ENCODE peak calls at places on chromosomes 5 and 9, in four cellular contexts. Q is DND-41, V is tibial artery, S is body of pancreas. G is an unnamed sample. For H3K4me1, the result is how much of the 10 kb centered on the place peaks cover.

GRCh38 chr5:20088361-20088760 is 100.4 kb upstream of the CDH18 start:
- DNase-seq in Q (no peak), V (no peak), S (no peak), G (no peak)

GRCh38 chr5:132677682-132678400 is 4.1 kb downstream of the IL4 start:
- DNase-seq in Q (no peak), V (peak), S (no peak), G (no peak)

GRCh38 chr9:133609311-133610098 is at the start of gene FAM163B:
- DNase-seq in Q (no peak), V (no peak), S (peak), G (no peak)

GRCh38 chr5:16784088-16784487 is 152.0 kb downstream of the MYO10 start:
- DNase-seq in Q (no peak), V (no peak), S (no peak), G (no peak)

GRCh38 chr5:138241688-138242547 is 28.8 kb upstream of the CDC23 start:
- DNase-seq in Q (no peak), V (peak), S (peak), G (no peak)

GRCh38 chr9:71604197-71605063 is 163.9 kb downstream of the CEMIP2 start:
- DNase-seq in Q (peak), V (peak), S (peak), G (peak)

GRCh38 chr5:37886207-37886905 is 46.5 kb upstream of the GDNF start:
- DNase-seq in Q (no peak), V (no peak), S (no peak), G (no peak)

GRCh38 chr5:59785701-59786100 is 107.8 kb downstream of the PDE4D start:
- DNase-seq in Q (no peak), V (no peak), S (no peak), G (no peak)

GRCh38 chr5:38323645-38324295 is 65.4 kb downstream of the EGFLAM start:
- DNase-seq in Q (no peak), V (no peak), S (no peak), G (no peak)

GRCh38 chr5:53569486-53569885 is 9.0 kb downstream of the NDUFS4 start:
- DNase-seq in Q (no peak), V (no peak), S (no peak), G (no peak)

GRCh38 chr9:128204858-128205257 is 1.7 kb downstream of the DNM1 start:
- DNase-seq in Q (no peak), V (no peak), S (no peak), G (no peak)

GRCh38 chr9:128201441-128202369 is 1.5 kb upstream of the DNM1 start:
- DNase-seq in Q (no peak), V (no peak), S (no peak), G (no peak)

GRCh38 chr9:128203842-128204551 is 818 bp downstream of the DNM1 start:
- DNase-seq in Q (peak), V (no peak), S (no peak), G (no peak)

GRCh38 chr9:128203024-128203841 is at the start of gene DNM1:
- DNase-seq in Q (peak), V (peak), S (peak), G (no peak)

GRCh38 chr9:128202648-128203023 is 543 bp upstream of the DNM1 start:
- DNase-seq in Q (no peak), V (no peak), S (no peak), G (no peak)
- H3K4me3 ChIP-seq in Q (peak), V (no peak), S (no peak), G (peak)

DNA sequence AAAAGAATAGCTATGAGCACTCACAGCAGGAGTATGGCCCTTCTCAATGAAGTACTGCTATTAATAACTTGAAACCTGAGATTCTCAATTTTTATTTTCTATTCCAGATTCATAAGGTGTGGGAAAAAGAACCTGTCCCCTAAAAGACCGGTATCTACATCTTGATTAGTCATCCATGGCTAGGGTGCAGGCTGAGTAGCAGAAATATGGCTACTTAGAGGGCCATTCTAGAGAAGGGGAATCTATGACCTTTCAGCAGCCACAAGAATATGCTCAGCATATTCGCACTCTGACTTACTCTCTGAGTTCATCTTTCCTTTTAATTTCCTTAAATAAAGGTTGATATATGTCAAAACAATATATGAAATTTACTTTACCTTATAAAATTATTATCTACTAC is 27.7 kb downstream of the WDR36 start:
- DNase-seq in Q (no peak), V (no peak), S (no peak), G (no peak)
- H3K4me1 ChIP-seq in Q (under half), V (under half), S (under half), G (under half)

GRCh38 chr9:36008774-36009300 is 27.9 kb upstream of the RECK start:
- DNase-seq in Q (peak), V (peak), S (peak), G (peak)
- H3K4me3 ChIP-seq in Q (no peak), V (no peak), S (no peak), G (no peak)

DNA sequence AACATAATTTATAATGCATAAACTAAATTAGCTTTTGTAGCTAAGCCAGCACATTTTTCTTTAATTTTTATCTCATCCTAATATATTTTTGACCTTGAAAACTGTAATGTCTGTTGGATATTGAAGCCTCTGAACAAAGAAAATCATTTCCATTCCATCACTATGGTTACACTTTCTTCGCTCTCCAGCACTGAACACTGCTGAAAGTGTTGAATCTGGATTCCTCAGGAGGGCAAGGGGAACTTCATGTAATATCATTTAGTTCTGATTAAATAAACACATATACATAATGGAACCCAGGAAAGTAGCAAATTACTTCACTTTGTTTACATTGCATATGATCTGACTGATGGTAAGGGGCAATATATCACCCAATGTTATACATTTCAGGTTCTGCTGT is 329.2 kb downstream of the ELAVL2 start:
- DNase-seq in Q (no peak), V (no peak), S (no peak), G (no peak)
- H3K4me1 ChIP-seq in Q (under half), V (under half), S (under half), G (under half)

GRCh38 chr9:91489391-91489899 is 65.8 kb upstream of the NFIL3 start:
- DNase-seq in Q (no peak), V (no peak), S (no peak), G (no peak)
- H3K4me3 ChIP-seq in Q (no peak), V (no peak), S (no peak), G (no peak)

GRCh38 chr5:93581738-93582414 is 857 bp upstream of the NR2F1-AS1 start:
- DNase-seq in Q (no peak), V (no peak), S (no peak), G (no peak)

GRCh38 chr5:93579561-93580386 is 1.2 kb downstream of the NR2F1-AS1 start:
- DNase-seq in Q (no peak), V (no peak), S (no peak), G (no peak)

GRCh38 chr5:93578179-93578812 is 2.7 kb downstream of the NR2F1-AS1 start:
- DNase-seq in Q (no peak), V (no peak), S (no peak), G (no peak)

GRCh38 chr5:93578813-93579560 is 2.0 kb downstream of the NR2F1-AS1 start:
- DNase-seq in Q (no peak), V (no peak), S (no peak), G (no peak)

DNA sequence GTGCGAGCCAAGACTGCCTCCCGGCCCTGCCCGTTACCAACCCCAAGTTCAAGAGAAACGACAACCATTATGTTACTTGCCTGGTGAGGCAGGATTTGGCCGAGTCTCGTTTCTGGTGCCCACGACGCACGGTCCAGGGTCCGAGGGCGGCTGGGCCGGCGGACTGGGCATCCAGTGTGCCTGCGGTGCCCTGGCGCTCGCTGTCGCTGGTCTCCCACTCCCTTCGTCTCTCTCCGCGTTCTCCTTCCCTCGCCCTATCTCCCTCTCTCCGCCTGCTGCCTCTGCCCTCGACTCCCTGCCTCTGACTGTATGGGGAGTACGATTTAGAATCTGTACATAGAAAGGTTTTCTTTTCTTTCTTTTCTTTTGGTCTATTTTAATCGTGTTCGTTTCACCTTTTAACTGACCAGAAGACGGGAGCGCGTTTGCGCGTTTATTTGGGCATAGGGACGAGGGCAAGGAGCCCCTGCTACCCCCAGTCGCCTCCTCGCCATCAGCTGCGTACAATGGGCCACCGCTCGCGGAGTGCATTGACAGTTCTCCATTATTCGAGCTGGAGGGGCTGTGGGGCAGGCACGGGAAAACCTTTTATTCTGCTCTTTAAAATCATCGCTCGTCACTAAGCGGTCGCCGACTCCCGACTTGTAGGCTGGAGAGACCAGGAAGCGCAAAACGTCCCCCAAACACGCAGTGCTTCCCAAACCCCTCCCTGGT is 475 bp downstream of the NR2F1-AS1 start:
- DNase-seq in Q (no peak), V (no peak), S (no peak), G (no peak)
- H3K4me1 ChIP-seq in Q (under half), V (under half), S (under half), G (half or more)